ENCODE peak calls at places on chromosomes 11 and 22, in five cellular contexts. One of them, this sample, is unnamed. For H3K9me3, the result is how much of the 10 kb centered on the place peaks cover.

GRCh38 chr11:7673724-7674434 is 579 bp upstream of the CYB5R2 start:
- DNase-seq in IMR-90: no peak
- DNase-seq in WERI-Rb-1: no peak
- DNase-seq in HCT116: peak
- DNase-seq in GM23248: peak
- DNase-seq in this sample: no peak

GRCh38 chr22:36204001-36204640 is 2.5 kb upstream of the APOL4 start:
- DNase-seq in IMR-90: no peak
- DNase-seq in WERI-Rb-1: no peak
- DNase-seq in GM23248: no peak
- DNase-seq in HCT116: no peak
- DNase-seq in this sample: no peak

GRCh38 chr11:60767388-60767811 is 10.7 kb downstream of the MS4A15 start:
- DNase-seq in GM23248: peak
- DNase-seq in WERI-Rb-1: no peak
- DNase-seq in IMR-90: no peak
- DNase-seq in HCT116: peak
- DNase-seq in this sample: no peak

GRCh38 chr11:106446961-106447360 is 369.5 kb downstream of the AASDHPPT start:
- DNase-seq in WERI-Rb-1: peak
- DNase-seq in IMR-90: no peak
- DNase-seq in HCT116: no peak
- DNase-seq in GM23248: no peak
- DNase-seq in this sample: no peak

GRCh38 chr11:28547395-28547794 is 439.2 kb downstream of the METTL15 start:
- DNase-seq in IMR-90: no peak
- DNase-seq in HCT116: no peak
- DNase-seq in GM23248: no peak
- DNase-seq in WERI-Rb-1: no peak
- DNase-seq in this sample: no peak

GRCh38 chr11:3939211-3939610 is 83.7 kb downstream of the STIM1 start:
- DNase-seq in GM23248: peak
- DNase-seq in HCT116: no peak
- DNase-seq in WERI-Rb-1: no peak
- DNase-seq in IMR-90: peak
- DNase-seq in this sample: peak

GRCh38 chr11:64141081-64141783 is 24.7 kb downstream of the MACROD1 start:
- DNase-seq in GM23248: no peak
- DNase-seq in HCT116: no peak
- DNase-seq in WERI-Rb-1: no peak
- DNase-seq in IMR-90: no peak
- DNase-seq in this sample: no peak

GRCh38 chr22:17990167-17990566 is 34.2 kb downstream of the MICAL3 start:
- DNase-seq in HCT116: no peak
- DNase-seq in IMR-90: no peak
- DNase-seq in GM23248: no peak
- DNase-seq in WERI-Rb-1: no peak
- DNase-seq in this sample: no peak

GRCh38 chr11:86589204-86589603 is 83.2 kb downstream of the ME3 start:
- DNase-seq in WERI-Rb-1: no peak
- DNase-seq in HCT116: no peak
- DNase-seq in IMR-90: no peak
- DNase-seq in GM23248: no peak
- DNase-seq in this sample: no peak

GRCh38 chr11:84855846-84856245 is 771.3 kb downstream of the DLG2 start:
- DNase-seq in GM23248: peak
- DNase-seq in HCT116: no peak
- DNase-seq in IMR-90: peak
- DNase-seq in WERI-Rb-1: no peak
- DNase-seq in this sample: no peak

GRCh38 chr11:65844231-65844872 is 10.6 kb downstream of the SNX32 start:
- DNase-seq in IMR-90: no peak
- DNase-seq in HCT116: no peak
- DNase-seq in WERI-Rb-1: no peak
- DNase-seq in GM23248: no peak
- DNase-seq in this sample: no peak

GRCh38 chr11:37525336-37525735 is 927.3 kb upstream of the RAG2 start:
- DNase-seq in IMR-90: peak
- DNase-seq in GM23248: peak
- DNase-seq in HCT116: no peak
- DNase-seq in WERI-Rb-1: no peak
- DNase-seq in this sample: no peak

GRCh38 chr11:34855021-34855753 is 61.0 kb downstream of the APIP start:
- DNase-seq in IMR-90: no peak
- DNase-seq in GM23248: no peak
- DNase-seq in HCT116: no peak
- DNase-seq in WERI-Rb-1: no peak
- DNase-seq in this sample: no peak

GRCh38 chr11:61598886-61599868 is 18.3 kb upstream of the SYT7 start:
- DNase-seq in IMR-90: peak
- DNase-seq in WERI-Rb-1: peak
- DNase-seq in GM23248: peak
- DNase-seq in HCT116: no peak
- DNase-seq in this sample: no peak

GRCh38 chr22:24706732-24707476 is 67.6 kb downstream of the PIWIL3 start:
- DNase-seq in GM23248: no peak
- DNase-seq in WERI-Rb-1: no peak
- DNase-seq in IMR-90: no peak
- DNase-seq in HCT116: no peak
- DNase-seq in this sample: no peak

GRCh38 chr11:64762277-64762915 is 2.6 kb upstream of the PYGM start:
- DNase-seq in GM23248: no peak
- DNase-seq in HCT116: no peak
- DNase-seq in IMR-90: no peak
- DNase-seq in WERI-Rb-1: no peak
- DNase-seq in this sample: no peak

GRCh38 chr11:113553235-113553634 is 78.0 kb upstream of the DRD2 start:
- DNase-seq in IMR-90: peak
- DNase-seq in GM23248: peak
- DNase-seq in WERI-Rb-1: no peak
- DNase-seq in HCT116: peak
- DNase-seq in this sample: peak

GRCh38 chr22:27594474-27595134 is 207.0 kb downstream of the MN1 start:
- DNase-seq in WERI-Rb-1: no peak
- DNase-seq in GM23248: no peak
- DNase-seq in HCT116: no peak
- DNase-seq in IMR-90: no peak
- DNase-seq in this sample: no peak

GRCh38 chr11:121143921-121144320 is 42.9 kb downstream of the TECTA start:
- DNase-seq in WERI-Rb-1: peak
- DNase-seq in IMR-90: no peak
- DNase-seq in HCT116: no peak
- DNase-seq in GM23248: no peak
- DNase-seq in this sample: no peak

GRCh38 chr11:117076941-117077659 is 21.1 kb downstream of the SIK3 start:
- DNase-seq in IMR-90: no peak
- DNase-seq in HCT116: no peak
- DNase-seq in GM23248: no peak
- DNase-seq in WERI-Rb-1: no peak
- DNase-seq in this sample: no peak

GRCh38 chr11:36030707-36031365 is 87.0 kb downstream of the LDLRAD3 start:
- DNase-seq in IMR-90: peak
- DNase-seq in WERI-Rb-1: no peak
- DNase-seq in HCT116: no peak
- DNase-seq in GM23248: peak
- DNase-seq in this sample: peak

GRCh38 chr22:48368975-48369525 is 1458.6 kb downstream of the BRD1 start:
- DNase-seq in HCT116: no peak
- DNase-seq in GM23248: no peak
- DNase-seq in IMR-90: no peak
- DNase-seq in WERI-Rb-1: no peak
- DNase-seq in this sample: no peak

DNA sequence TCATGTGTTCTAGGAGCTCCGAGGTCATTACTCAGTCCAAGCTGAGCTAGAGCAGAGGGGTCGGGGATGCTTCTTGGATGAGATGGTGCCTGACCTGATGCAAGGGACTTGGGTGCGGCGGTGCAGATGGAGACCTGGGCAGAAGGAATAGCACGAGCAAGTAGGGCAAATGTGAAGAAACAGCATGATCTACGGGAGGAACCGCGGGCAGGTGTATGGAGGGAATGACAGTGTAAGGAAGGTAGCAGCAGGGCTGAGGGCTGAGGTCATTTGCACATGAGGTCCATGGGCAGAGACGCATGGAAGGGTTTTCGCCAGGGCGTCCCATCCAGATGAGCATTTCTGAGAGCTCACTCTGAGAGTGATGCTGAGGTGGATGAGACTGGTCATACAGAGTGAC is 14.9 kb downstream of the SLC37A2 start:
- DNase-seq in HCT116: no peak
- DNase-seq in WERI-Rb-1: no peak
- DNase-seq in GM23248: no peak
- DNase-seq in IMR-90: no peak
- DNase-seq in this sample: no peak
- H3K9me3 ChIP-seq in HCT116: under half
- H3K9me3 ChIP-seq in WERI-Rb-1: under half
- H3K9me3 ChIP-seq in GM23248: under half
- H3K9me3 ChIP-seq in IMR-90: under half
- H3K9me3 ChIP-seq in this sample: under half

GRCh38 chr11:14520086-14520901 is at the start of gene PSMA1:
- DNase-seq in IMR-90: peak
- DNase-seq in GM23248: peak
- DNase-seq in WERI-Rb-1: peak
- DNase-seq in HCT116: peak
- DNase-seq in this sample: peak

GRCh38 chr11:14522801-14523200 is 2.6 kb upstream of the PSMA1 start:
- DNase-seq in WERI-Rb-1: no peak
- DNase-seq in HCT116: no peak
- DNase-seq in GM23248: no peak
- DNase-seq in IMR-90: no peak
- DNase-seq in this sample: no peak

GRCh38 chr11:14522245-14522644 is 2.1 kb upstream of the PSMA1 start:
- DNase-seq in IMR-90: no peak
- DNase-seq in HCT116: no peak
- DNase-seq in WERI-Rb-1: no peak
- DNase-seq in GM23248: no peak
- DNase-seq in this sample: no peak

GRCh38 chr11:14519692-14520085 is 497 bp downstream of the PSMA1 start:
- DNase-seq in HCT116: no peak
- DNase-seq in IMR-90: peak
- DNase-seq in GM23248: peak
- DNase-seq in WERI-Rb-1: no peak
- DNase-seq in this sample: no peak

GRCh38 chr11:14520902-14521151 is 641 bp upstream of the PSMA1 start:
- DNase-seq in IMR-90: no peak
- DNase-seq in HCT116: no peak
- DNase-seq in WERI-Rb-1: no peak
- DNase-seq in GM23248: no peak
- DNase-seq in this sample: no peak
- H3K4me3 ChIP-seq in IMR-90: peak
- H3K4me3 ChIP-seq in HCT116: peak
- H3K4me3 ChIP-seq in WERI-Rb-1: peak
- H3K4me3 ChIP-seq in GM23248: peak
- H3K4me3 ChIP-seq in this sample: peak

DNA sequence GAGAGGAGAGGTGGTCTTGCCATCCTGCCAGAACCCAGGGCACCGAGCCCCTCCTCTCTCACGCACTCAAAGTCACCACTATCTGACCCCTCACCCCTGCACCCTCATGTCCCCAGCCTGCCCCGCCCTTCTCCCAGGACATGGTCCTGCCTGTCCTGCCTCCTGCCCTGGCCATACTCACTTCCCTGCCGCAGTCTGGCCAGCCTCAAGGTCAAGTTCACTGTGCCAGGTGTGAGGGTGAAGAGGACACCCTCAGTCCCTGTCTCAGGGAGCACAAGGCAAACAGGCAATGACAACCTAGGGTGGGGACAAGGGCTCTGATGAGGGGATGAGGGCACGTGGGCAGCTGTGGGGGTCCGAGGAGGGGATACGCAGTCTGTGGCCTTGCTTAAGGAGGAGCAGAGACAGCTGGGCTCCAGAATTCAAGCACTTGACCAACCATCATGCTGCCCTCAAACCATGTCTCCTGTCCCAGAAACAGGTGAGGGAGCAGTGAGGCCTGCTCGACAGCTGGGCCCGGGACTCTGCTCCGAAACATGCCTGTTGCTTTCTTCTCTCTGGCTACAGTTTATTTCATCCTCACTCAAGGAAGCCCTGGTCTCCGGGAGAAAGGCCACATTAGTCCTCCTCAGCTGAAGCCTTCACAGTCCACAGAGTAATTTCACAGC is 36.6 kb downstream of the PDGFB start:
- DNase-seq in WERI-Rb-1: no peak
- DNase-seq in HCT116: no peak
- DNase-seq in GM23248: no peak
- DNase-seq in IMR-90: no peak
- DNase-seq in this sample: peak
- H3K9me3 ChIP-seq in WERI-Rb-1: under half
- H3K9me3 ChIP-seq in HCT116: under half
- H3K9me3 ChIP-seq in GM23248: under half
- H3K9me3 ChIP-seq in IMR-90: under half
- H3K9me3 ChIP-seq in this sample: under half

GRCh38 chr11:95711162-95711944 is 78.2 kb downstream of the FAM76B start:
- DNase-seq in GM23248: peak
- DNase-seq in IMR-90: peak
- DNase-seq in HCT116: no peak
- DNase-seq in WERI-Rb-1: no peak
- DNase-seq in this sample: peak
- H3K4me3 ChIP-seq in GM23248: no peak
- H3K4me3 ChIP-seq in IMR-90: no peak
- H3K4me3 ChIP-seq in HCT116: no peak
- H3K4me3 ChIP-seq in WERI-Rb-1: no peak
- H3K4me3 ChIP-seq in this sample: no peak

GRCh38 chr11:109527496-109527895 is 105.5 kb downstream of the C11orf87 start:
- DNase-seq in WERI-Rb-1: no peak
- DNase-seq in HCT116: no peak
- DNase-seq in GM23248: peak
- DNase-seq in IMR-90: peak
- DNase-seq in this sample: no peak
- H3K9me3 ChIP-seq in WERI-Rb-1: under half
- H3K9me3 ChIP-seq in HCT116: under half
- H3K9me3 ChIP-seq in GM23248: under half
- H3K9me3 ChIP-seq in IMR-90: under half
- H3K9me3 ChIP-seq in this sample: under half

GRCh38 chr11:77602385-77603105 is 12.8 kb downstream of the AQP11 start:
- DNase-seq in GM23248: peak
- DNase-seq in WERI-Rb-1: no peak
- DNase-seq in HCT116: no peak
- DNase-seq in IMR-90: peak
- DNase-seq in this sample: no peak
- H3K4me3 ChIP-seq in GM23248: no peak
- H3K4me3 ChIP-seq in WERI-Rb-1: no peak
- H3K4me3 ChIP-seq in HCT116: no peak
- H3K4me3 ChIP-seq in IMR-90: no peak
- H3K4me3 ChIP-seq in this sample: no peak

GRCh38 chr11:97611345-97611744 is 1221.5 kb downstream of the JRKL start:
- DNase-seq in WERI-Rb-1: no peak
- DNase-seq in IMR-90: no peak
- DNase-seq in GM23248: no peak
- DNase-seq in HCT116: no peak
- DNase-seq in this sample: no peak
- H3K9me3 ChIP-seq in WERI-Rb-1: under half
- H3K9me3 ChIP-seq in IMR-90: under half
- H3K9me3 ChIP-seq in GM23248: under half
- H3K9me3 ChIP-seq in HCT116: under half
- H3K9me3 ChIP-seq in this sample: under half

This sample was measured in SJCRH30.